ENCODE peak calls at places on chromosomes 5 and 9, in seven cellular contexts. E is heart left ventricle; W is transverse colon; O is effector memory CD4-positive, alpha-beta T cell; J is tibial artery; B is OCI-LY7; A is BE2C. G is an unnamed sample. For H3K9me3, the result is how much of the 10 kb centered on the place peaks cover.

GRCh38 chr9:17134843-17135577 is at the start of gene CNTLN:
- DNase-seq in O (no peak), W (peak), B (no peak), A (peak), J (peak), E (peak), G (peak)

GRCh38 chr9:4985376-4986266 is 549 bp downstream of the JAK2 start:
- DNase-seq in B (peak), W (peak), J (peak), O (peak), E (peak), A (no peak), G (no peak)

GRCh38 chr5:159509002-159509660 is 178.8 kb upstream of the IL12B start:
- DNase-seq in A (no peak), B (no peak), W (no peak), J (no peak), O (no peak), E (no peak), G (no peak)

GRCh38 chr5:159156839-159157238 is 52.5 kb downstream of the RNF145 start:
- DNase-seq in B (peak), A (peak), O (no peak), E (peak), W (peak), J (no peak), G (peak)

GRCh38 chr5:52994266-52994665 is 5.1 kb downstream of the ITGA2 start:
- DNase-seq in E (no peak), O (no peak), B (no peak), W (no peak), A (no peak), J (no peak), G (no peak)

GRCh38 chr9:87827341-87827740 is 55.3 kb upstream of the SPATA31E1 start:
- DNase-seq in J (no peak), A (no peak), O (no peak), B (no peak), W (no peak), E (no peak), G (no peak)

GRCh38 chr5:58759745-58760144 is 176.9 kb downstream of the RAB3C start:
- DNase-seq in E (no peak), A (no peak), W (no peak), B (no peak), J (no peak), O (no peak), G (no peak)

GRCh38 chr9:104658496-104659195 is 35.7 kb upstream of the OR13D1 start:
- DNase-seq in O (no peak), J (no peak), W (no peak), B (no peak), A (no peak), E (no peak), G (no peak)

GRCh38 chr9:137262909-137263285 is 7.8 kb downstream of the NELFB start:
- DNase-seq in J (no peak), E (peak), B (no peak), A (no peak), O (no peak), W (no peak), G (no peak)

GRCh38 chr9:13569706-13570423 is 290.4 kb upstream of the MPDZ start:
- DNase-seq in J (no peak), B (no peak), A (no peak), W (no peak), O (no peak), E (no peak), G (no peak)

GRCh38 chr5:167576928-167577327 is 714.5 kb upstream of the WWC1 start:
- DNase-seq in O (no peak), B (no peak), W (no peak), E (no peak), J (no peak), A (no peak), G (no peak)

GRCh38 chr5:23820764-23821471 is 313.5 kb downstream of the PRDM9 start:
- DNase-seq in W (no peak), J (no peak), O (no peak), A (no peak), B (peak), E (no peak), G (no peak)

GRCh38 chr9:95341262-95342011 is 23.9 kb upstream of the FANCC start:
- DNase-seq in J (no peak), B (no peak), A (no peak), E (no peak), W (no peak), O (no peak), G (no peak)

GRCh38 chr9:118644066-118644465 is 725.2 kb downstream of the BRINP1 start:
- DNase-seq in E (no peak), B (no peak), A (no peak), J (no peak), W (no peak), O (no peak), G (no peak)

GRCh38 chr5:132104561-132104960 is 31.0 kb downstream of the CSF2 start:
- DNase-seq in O (no peak), J (no peak), W (no peak), B (peak), E (no peak), A (no peak), G (no peak)

GRCh38 chr9:77807295-77807694 is 159.2 kb upstream of the GNA14 start:
- DNase-seq in E (no peak), O (no peak), A (no peak), J (no peak), B (no peak), W (no peak), G (peak)

GRCh38 chr5:166947045-166947444 is 1344.4 kb upstream of the WWC1 start:
- DNase-seq in B (no peak), W (peak), A (no peak), O (no peak), E (no peak), J (no peak), G (no peak)

GRCh38 chr9:132896264-132896663 is 17.6 kb downstream of the SPACA9 start:
- DNase-seq in E (no peak), W (no peak), A (no peak), O (no peak), J (no peak), B (no peak), G (no peak)

GRCh38 chr5:108102463-108102862 is 279.4 kb downstream of the FBXL17 start:
- DNase-seq in O (no peak), E (no peak), A (no peak), B (no peak), J (no peak), W (no peak), G (no peak)

GRCh38 chr5:61344187-61344944 is 12.3 kb downstream of the ZSWIM6 start:
- DNase-seq in W (no peak), B (no peak), O (no peak), E (peak), J (no peak), A (peak), G (no peak)

GRCh38 chr5:82259172-82259800 is 18.9 kb downstream of the RPS23 start:
- DNase-seq in O (no peak), W (no peak), J (no peak), B (peak), E (no peak), A (no peak), G (peak)

GRCh38 chr9:14350766-14351165 is 36.8 kb upstream of the NFIB start:
- DNase-seq in O (no peak), A (no peak), J (peak), B (no peak), E (peak), W (no peak), G (no peak)

GRCh38 chr9:129624168-129624759 is 1.7 kb upstream of the NTMT1 start:
- DNase-seq in J (no peak), B (peak), O (peak), W (peak), E (no peak), A (peak), G (no peak)

GRCh38 chr5:7397005-7397546 is 1.1 kb downstream of the ADCY2 start:
- DNase-seq in A (no peak), J (no peak), E (no peak), W (no peak), O (no peak), B (no peak), G (no peak)

GRCh38 chr9:126126012-126126411 is 200.6 kb upstream of the MVB12B start:
- DNase-seq in W (no peak), E (no peak), B (no peak), J (no peak), O (no peak), A (peak), G (no peak)

GRCh38 chr5:137651022-137651421 is 84.9 kb downstream of the KLHL3 start:
- DNase-seq in J (no peak), E (no peak), A (no peak), O (no peak), W (no peak), B (no peak), G (no peak)

GRCh38 chr5:122091942-122092600 is 14.0 kb upstream of the LOX start:
- DNase-seq in A (no peak), O (no peak), E (no peak), B (no peak), J (no peak), W (no peak), G (no peak)

GRCh38 chr5:33997331-33997983 is 10.4 kb downstream of the AMACR start:
- DNase-seq in O (no peak), W (peak), B (peak), E (peak), J (peak), A (peak), G (peak)

GRCh38 chr5:4700082-4700481 is 440.0 kb upstream of the ADAMTS16 start:
- DNase-seq in O (no peak), W (no peak), E (peak), J (peak), A (peak), B (peak), G (no peak)

GRCh38 chr5:74631088-74631960 is 9.2 kb downstream of the ENC1 start:
- DNase-seq in E (no peak), B (peak), A (no peak), W (no peak), J (no peak), O (no peak), G (peak)

GRCh38 chr5:110306650-110307049 is 419.8 kb downstream of the TMEM232 start:
- DNase-seq in B (no peak), E (no peak), A (no peak), O (no peak), W (no peak), J (no peak), G (no peak)

GRCh38 chr9:95171001-95171400 is 146.5 kb downstream of the FANCC start:
- DNase-seq in E (no peak), A (no peak), W (no peak), B (peak), O (no peak), J (no peak), G (no peak)

GRCh38 chr5:53456366-53456765 is 24.1 kb upstream of the FST start:
- DNase-seq in O (no peak), E (no peak), W (no peak), J (no peak), B (no peak), A (no peak), G (no peak)

GRCh38 chr5:151004499-151004898 is 15.9 kb upstream of the GPX3 start:
- DNase-seq in O (no peak), E (no peak), J (no peak), B (no peak), A (no peak), W (no peak), G (no peak)
- H3K9me3 ChIP-seq in O (under half), E (under half), J (under half), B (under half), A (under half), W (under half), G (under half)

GRCh38 chr9:103266064-103266463 is 270.9 kb downstream of the CYLC2 start:
- DNase-seq in A (no peak), J (no peak), O (no peak), E (no peak), W (no peak), B (no peak), G (no peak)
- H3K9me3 ChIP-seq in A (under half), J (under half), O (under half), E (under half), W (under half), B (under half), G (under half)

GRCh38 chr5:141241496-141241895 is 3.7 kb upstream of the PCDHB15 start:
- DNase-seq in B (no peak), E (no peak), W (no peak), J (no peak), O (no peak), A (no peak), G (no peak)

GRCh38 chr5:141250576-141250975 is 5.4 kb downstream of the PCDHB15 start:
- DNase-seq in J (no peak), E (no peak), O (no peak), B (peak), A (no peak), W (no peak), G (no peak)

GRCh38 chr5:141245250-141245717 is at the start of gene PCDHB15:
- DNase-seq in O (no peak), J (no peak), E (peak), W (peak), A (peak), B (no peak), G (no peak)
- H3K9me3 ChIP-seq in O (under half), J (under half), E (half or more), W (half or more), A (under half), B (under half), G (half or more)

DNA sequence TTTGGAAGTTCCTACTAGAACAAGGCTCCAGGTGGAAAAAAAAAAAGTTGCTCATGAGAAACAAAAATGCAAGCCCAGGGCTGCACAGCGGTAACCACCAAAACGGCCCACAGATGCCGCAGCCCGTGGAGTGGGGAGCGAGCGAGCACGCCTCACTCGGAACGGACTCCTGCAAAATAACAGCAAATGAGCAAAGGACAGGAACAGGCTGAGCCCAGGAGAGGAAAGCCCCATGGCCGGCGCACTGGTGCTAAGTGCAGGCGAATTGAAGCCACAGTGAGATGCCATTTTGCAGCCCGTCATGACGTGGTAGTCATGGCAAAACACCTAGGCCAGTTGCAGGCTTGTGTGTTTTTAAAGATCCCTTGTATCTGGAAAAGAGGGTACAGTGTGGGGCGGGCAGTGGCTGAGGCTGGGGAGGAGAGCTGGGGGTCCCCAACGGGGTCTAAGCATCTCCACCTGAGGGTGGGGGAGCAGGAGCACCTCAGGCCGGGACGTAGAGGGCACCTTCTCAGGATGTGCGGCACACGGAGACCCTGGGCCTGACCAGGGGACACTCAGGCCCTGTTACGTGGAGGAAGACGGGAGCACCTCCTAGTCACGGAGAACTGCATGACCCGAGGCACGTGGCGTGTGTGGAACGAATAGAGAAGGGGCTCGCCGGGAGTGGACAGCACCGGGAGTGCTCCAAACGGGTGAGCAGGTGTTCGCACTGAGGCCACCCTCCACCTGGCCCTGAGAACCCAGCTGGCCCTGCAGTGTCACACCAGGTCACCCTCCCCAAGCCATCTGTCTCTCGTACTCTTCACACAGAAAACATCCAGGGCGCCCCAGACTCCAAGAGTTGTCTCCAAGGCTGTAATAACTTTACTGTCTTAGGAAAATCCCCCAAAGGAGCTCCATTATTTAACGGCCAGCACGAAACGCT is 10.7 kb downstream of the GRM6 start:
- DNase-seq in A (no peak), O (no peak), E (no peak), J (no peak), W (no peak), B (no peak), G (no peak)
- H3K9me3 ChIP-seq in A (under half), O (under half), E (half or more), J (under half), W (under half), B (under half), G (half or more)

GRCh38 chr9:100370064-100370723 is 17.5 kb upstream of the TEX10 start:
- DNase-seq in B (no peak), E (no peak), J (no peak), W (no peak), O (no peak), A (no peak), G (no peak)
- H3K9me3 ChIP-seq in B (under half), E (under half), J (under half), W (under half), O (under half), A (under half), G (under half)

GRCh38 chr5:141199359-141200235 is at the start of gene PCDHB11:
- DNase-seq in A (no peak), J (no peak), E (no peak), O (no peak), W (no peak), B (peak), G (no peak)
- H3K9me3 ChIP-seq in A (under half), J (under half), E (half or more), O (under half), W (under half), B (under half), G (under half)

GRCh38 chr5:141135718-141136266 is 786 bp downstream of the PCDHB5 start:
- DNase-seq in W (no peak), B (no peak), O (no peak), J (no peak), E (no peak), A (no peak), G (no peak)
- H3K9me3 ChIP-seq in W (under half), B (under half), O (under half), J (under half), E (half or more), A (under half), G (under half)

G was measured in AG04450.